ENCODE peak calls at places on chromosomes 1 and 21, in six cellular contexts. F is GM23248, Y is MM.1S, N is neural progenitor cell, Z is HCT116, G is hepatocyte. J is an unnamed sample. For H3K9me3, the result is how much of the 10 kb centered on the place peaks cover.

GRCh38 chr1:213996320-213997022 is 8.7 kb downstream of the PROX1 start:
- DNase-seq in F (peak), Z (no peak), G (no peak), Y (no peak), N (no peak), J (peak)

GRCh38 chr1:90593312-90593711 is 123.8 kb downstream of the BARHL2 start:
- DNase-seq in F (no peak), G (no peak), Y (no peak), N (no peak), Z (no peak), J (no peak)

GRCh38 chr1:222546548-222547259 is 1.2 kb downstream of the HHIPL2 start:
- DNase-seq in Z (no peak), F (peak), G (peak), Y (no peak), N (peak), J (peak)

GRCh38 chr1:235532350-235532749 is 28.1 kb upstream of the B3GALNT2 start:
- DNase-seq in G (no peak), N (no peak), Y (no peak), Z (peak), F (peak), J (peak)

GRCh38 chr21:31710586-31710985 is 21.3 kb downstream of the SCAF4 start:
- DNase-seq in Z (no peak), N (no peak), G (no peak), F (peak), Y (no peak), J (peak)

GRCh38 chr1:232628335-232629214 is 1.4 kb downstream of the SIPA1L2 start:
- DNase-seq in Z (no peak), N (peak), F (peak), Y (peak), G (peak), J (peak)

GRCh38 chr1:230863449-230863848 is 4.9 kb downstream of the C1orf198 start:
- DNase-seq in Z (no peak), F (no peak), G (peak), N (no peak), Y (no peak), J (peak)

GRCh38 chr1:22550021-22550420 is 13.3 kb upstream of the EPHA8 start:
- DNase-seq in F (no peak), G (no peak), Z (no peak), N (no peak), Y (no peak), J (no peak)

GRCh38 chr1:24507423-24507804 is 4.8 kb downstream of the RCAN3 start:
- DNase-seq in F (no peak), N (no peak), Y (no peak), Z (no peak), G (no peak), J (no peak)

GRCh38 chr1:184418955-184419733 is 32.3 kb downstream of the C1orf21 start:
- DNase-seq in G (no peak), Y (no peak), N (no peak), F (no peak), Z (no peak), J (peak)

GRCh38 chr1:167488786-167489185 is 29.5 kb downstream of the CD247 start:
- DNase-seq in Y (no peak), Z (no peak), N (peak), G (no peak), F (no peak), J (no peak)

GRCh38 chr1:161001537-161001936 is 19.4 kb downstream of the F11R start:
- DNase-seq in Y (no peak), N (no peak), F (peak), G (no peak), Z (no peak), J (no peak)

GRCh38 chr1:213416461-213417224 is 365.6 kb downstream of the RPS6KC1 start:
- DNase-seq in Y (no peak), Z (no peak), N (no peak), G (no peak), F (no peak), J (no peak)

GRCh38 chr1:173749137-173749536 is 34.4 kb downstream of the KLHL20 start:
- DNase-seq in F (peak), N (no peak), G (no peak), Y (no peak), Z (no peak), J (peak)

GRCh38 chr1:163163861-163164582 is 38.7 kb downstream of the RGS5 start:
- DNase-seq in F (peak), G (no peak), N (no peak), Z (no peak), Y (no peak), J (peak)

GRCh38 chr1:94118013-94118412 is 2.9 kb downstream of the ABCA4 start:
- DNase-seq in G (no peak), Z (no peak), F (peak), Y (no peak), N (no peak), J (no peak)

GRCh38 chr1:49630156-49630555 is 393.6 kb downstream of the AGBL4 start:
- DNase-seq in Z (no peak), F (no peak), Y (no peak), G (no peak), N (no peak), J (peak)
- H3K9me3 ChIP-seq in Z (under half), F (under half), Y (under half), G (under half), N (under half), J (under half)

DNA sequence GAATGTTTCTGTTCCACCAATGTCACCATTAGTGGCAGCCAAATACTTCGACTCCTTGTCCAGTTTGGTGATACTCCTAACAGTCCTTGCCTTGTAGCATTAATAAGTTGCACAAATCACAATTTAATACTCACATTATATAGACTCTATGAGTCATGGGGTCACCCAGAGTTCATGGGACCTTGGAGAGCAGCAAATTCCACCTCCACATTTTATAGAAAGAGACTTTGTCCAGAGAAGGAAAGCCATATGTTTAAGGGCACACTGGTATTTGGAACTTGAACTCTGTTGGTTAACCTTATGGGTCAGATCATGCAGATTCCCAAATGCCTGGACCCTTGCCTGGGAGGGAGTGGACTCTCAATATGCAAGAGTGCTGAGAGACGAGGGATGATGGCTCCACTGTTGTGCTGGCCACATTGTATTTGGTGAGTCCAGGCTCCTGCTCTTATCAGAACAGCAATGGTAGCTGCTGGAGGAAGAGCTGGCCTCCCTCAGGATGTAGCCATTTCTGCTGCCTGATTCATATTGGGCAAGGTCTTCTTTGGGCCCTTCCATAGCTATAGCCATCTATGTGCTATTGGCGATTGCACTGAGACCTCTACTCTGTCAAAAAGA is 30.6 kb downstream of the DNAJC6 start:
- DNase-seq in Y (no peak), F (peak), Z (no peak), N (no peak), G (no peak), J (peak)
- TF ChIP-seq EZH2 in Y (no peak), F (no peak), Z (no peak), N (no peak), G (no peak), J (no peak)

GRCh38 chr1:59903136-59903754 is 23.3 kb downstream of the CYP2J2 start:
- DNase-seq in Y (peak), G (peak), N (peak), Z (peak), F (peak), J (peak)
- TF ChIP-seq EZH2phosphoT487 in Y (no peak), G (no peak), N (no peak), Z (no peak), F (no peak), J (no peak)

DNA sequence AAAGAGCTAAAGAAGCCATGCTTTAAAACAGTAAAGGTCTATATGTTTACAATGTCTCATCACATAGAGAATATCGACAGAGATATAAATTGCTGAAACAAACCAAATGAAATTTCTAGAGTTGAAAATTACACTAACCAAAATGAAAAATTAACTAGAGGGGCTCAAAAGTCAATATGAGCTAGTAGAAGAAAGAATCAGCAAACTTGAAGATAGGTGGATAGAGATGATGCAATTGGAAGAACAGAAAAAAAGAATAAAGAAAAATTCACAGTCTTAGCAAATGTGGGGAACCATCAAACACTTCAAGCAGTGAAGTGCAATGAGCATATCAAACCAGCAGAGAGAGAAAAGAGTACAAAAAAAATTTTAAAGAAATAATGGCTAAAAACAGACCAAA is 24.1 kb upstream of the DSCAM start:
- DNase-seq in Y (no peak), Z (no peak), F (no peak), N (no peak), G (no peak), J (no peak)
- H3K9me3 ChIP-seq in Y (under half), Z (under half), F (under half), N (under half), G (under half), J (under half)

GRCh38 chr1:47449702-47450552 is 12.1 kb downstream of the FOXD2 start:
- DNase-seq in F (peak), Y (no peak), Z (no peak), G (peak), N (peak), J (peak)
- TF ChIP-seq EZH2 in F (no peak), Y (no peak), Z (no peak), G (peak), N (peak), J (no peak)

GRCh38 chr1:59081181-59081580 is 215.7 kb upstream of the FGGY start:
- DNase-seq in Y (no peak), Z (no peak), N (no peak), G (no peak), F (no peak), J (no peak)
- TF ChIP-seq EZH2phosphoT487 in Y (no peak), Z (no peak), N (no peak), G (no peak), F (no peak), J (no peak)

GRCh38 chr1:4689271-4689935 is 35.0 kb downstream of the AJAP1 start:
- DNase-seq in G (no peak), N (no peak), Z (no peak), F (no peak), Y (no peak), J (no peak)

GRCh38 chr1:4687943-4688342 is 33.5 kb downstream of the AJAP1 start:
- DNase-seq in N (no peak), Y (no peak), Z (no peak), F (no peak), G (no peak), J (no peak)

GRCh38 chr1:4691766-4692405 is 37.5 kb downstream of the AJAP1 start:
- DNase-seq in N (no peak), G (no peak), F (no peak), Z (no peak), Y (no peak), J (no peak)

GRCh38 chr1:4690951-4691675 is 36.7 kb downstream of the AJAP1 start:
- DNase-seq in F (peak), N (no peak), G (no peak), Y (no peak), Z (no peak), J (peak)

GRCh38 chr1:4689941-4690635 is 35.7 kb downstream of the AJAP1 start:
- DNase-seq in F (no peak), Y (no peak), N (no peak), Z (no peak), G (no peak), J (no peak)
- H3K9me3 ChIP-seq in F (under half), Y (under half), N (under half), Z (under half), G (under half), J (under half)

DNA sequence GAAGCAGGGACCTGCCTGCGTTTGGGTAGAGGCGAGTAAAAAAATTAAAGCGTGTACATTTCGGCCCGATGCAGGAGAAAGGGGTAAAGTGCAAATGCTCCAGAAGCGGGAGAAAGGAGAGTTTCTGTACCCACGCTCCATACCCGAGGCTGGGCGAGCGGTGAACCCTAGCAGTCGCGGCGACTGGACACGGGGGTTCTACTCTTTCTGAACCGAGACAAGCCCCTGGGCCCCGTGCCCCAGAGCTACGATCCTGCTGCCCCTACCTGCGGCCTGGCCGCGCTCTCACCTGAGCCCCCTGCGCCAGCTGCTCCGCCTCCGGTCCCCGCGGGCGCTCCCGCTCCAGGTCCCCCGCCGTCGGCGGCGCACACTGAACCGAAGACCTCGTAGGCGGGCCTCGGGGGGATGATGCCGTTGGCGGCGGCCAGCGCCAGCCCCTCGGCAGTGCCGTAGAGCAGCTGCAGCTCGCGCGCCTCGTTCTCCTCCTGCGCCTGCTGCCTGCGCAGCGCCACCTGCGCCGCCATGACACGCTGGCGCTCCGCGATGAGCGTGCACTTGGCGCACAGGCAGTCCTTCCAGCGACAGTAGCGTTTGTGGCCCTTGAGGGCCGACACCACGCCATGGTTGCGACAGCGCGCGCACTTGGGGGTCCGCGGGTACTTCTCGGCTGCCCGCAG is 2.4 kb downstream of the DMRTA2 start:
- DNase-seq in N (peak), Y (no peak), F (no peak), Z (no peak), G (no peak), J (no peak)
- TF ChIP-seq EZH2 in N (peak), Y (no peak), F (peak), Z (no peak), G (peak), J (no peak)

DNA sequence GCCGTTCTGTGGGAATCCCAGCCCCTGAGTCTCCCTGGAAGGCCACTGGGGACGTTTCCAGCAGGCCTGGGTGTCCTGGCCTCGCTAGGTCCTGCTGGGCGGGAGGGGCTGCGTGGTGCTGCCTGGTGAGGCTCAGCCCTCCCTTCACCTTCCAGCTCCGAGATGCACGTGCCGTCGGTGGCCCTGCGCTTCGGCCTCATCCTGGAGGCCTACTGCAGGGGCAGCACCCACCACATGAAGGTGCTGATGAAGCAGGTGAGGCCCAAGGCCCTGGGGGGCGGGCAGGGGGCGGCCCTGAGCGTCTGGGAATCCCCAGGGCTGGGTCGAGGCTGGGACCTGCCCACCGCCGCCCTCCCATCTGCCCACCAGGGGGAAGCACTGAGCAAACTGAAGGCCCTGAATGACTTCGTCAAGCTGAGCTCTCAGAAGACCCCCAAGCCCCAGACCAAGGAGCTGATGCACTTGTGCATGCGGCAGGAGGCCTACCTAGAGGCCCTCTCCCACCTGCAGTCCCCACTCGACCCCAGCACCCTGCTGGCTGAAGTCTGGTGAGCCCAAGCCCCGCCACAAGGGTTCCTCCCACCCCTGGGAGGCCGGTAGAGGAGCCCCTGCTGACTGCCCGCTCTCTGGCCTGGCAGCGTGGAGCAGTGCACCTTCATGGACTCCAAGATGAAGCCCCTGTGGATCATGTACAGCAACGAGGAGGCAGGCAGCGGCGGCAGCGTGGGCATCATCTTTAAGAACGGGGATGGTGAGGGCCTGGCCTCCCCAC is 70.3 kb downstream of the PIK3CD start:
- DNase-seq in N (peak), F (peak), G (peak), Z (no peak), Y (peak), J (peak)
- TF ChIP-seq EZH2phosphoT487 in N (no peak), F (no peak), G (no peak), Z (no peak), Y (no peak), J (no peak)

GRCh38 chr1:40454873-40455272 is 4.6 kb downstream of the ZFP69B start:
- DNase-seq in G (no peak), Z (no peak), Y (no peak), N (no peak), F (no peak), J (no peak)
- H3K9me3 ChIP-seq in G (half or more), Z (under half), Y (under half), N (under half), F (under half), J (half or more)